ENCODE peak calls at places on chromosomes 16 and 17, in four cellular contexts. W, J, G and V are unnamed samples.

GRCh38 chr17:39753514-39754160 is 15.9 kb downstream of the GRB7 start:
- DNase-seq in G (no peak), J (no peak), W (peak), V (no peak)

GRCh38 chr16:1413684-1414531 is 596 bp downstream of the UNKL start:
- DNase-seq in G (peak), W (peak), J (peak), V (no peak)

GRCh38 chr17:35094902-35095301 is 24.8 kb downstream of the RAD51D start:
- DNase-seq in J (no peak), W (no peak), G (no peak), V (no peak)

GRCh38 chr16:88499836-88500251 is 46.8 kb downstream of the ZFPM1 start:
- DNase-seq in W (no peak), J (no peak), G (no peak), V (no peak)

GRCh38 chr17:681738-682137 is 32.9 kb downstream of the VPS53 start:
- DNase-seq in G (no peak), W (no peak), J (no peak), V (no peak)

GRCh38 chr17:78818152-78818846 is 22.3 kb downstream of the USP36 start:
- DNase-seq in W (peak), J (no peak), G (no peak), V (peak)

GRCh38 chr16:83733301-83733700 is 74.5 kb upstream of the HSBP1 start:
- DNase-seq in W (no peak), J (no peak), G (no peak), V (no peak)

GRCh38 chr17:67388986-67389385 is 11.9 kb downstream of the PITPNC1 start:
- DNase-seq in J (no peak), G (no peak), W (no peak), V (no peak)

GRCh38 chr16:17469742-17470001 is 1.1 kb downstream of the XYLT1 start:
- DNase-seq in W (no peak), J (no peak), G (no peak), V (no peak)

GRCh38 chr16:55498101-55498500 is 10.8 kb upstream of the LPCAT2 start:
- DNase-seq in J (no peak), G (no peak), W (no peak), V (no peak)

GRCh38 chr16:1472974-1473373 is 1.9 kb downstream of the CLCN7 start:
- DNase-seq in W (no peak), J (no peak), G (no peak), V (no peak)

GRCh38 chr17:2049333-2050245 is 5.3 kb upstream of the HIC1 start:
- DNase-seq in J (peak), G (peak), W (peak), V (no peak)

GRCh38 chr16:24419709-24420108 is 119.7 kb upstream of the RBBP6 start:
- DNase-seq in W (no peak), J (no peak), G (no peak), V (no peak)

GRCh38 chr17:77153487-77153886 is 12.7 kb downstream of the SEC14L1 start:
- DNase-seq in W (no peak), G (no peak), J (no peak), V (no peak)

GRCh38 chr16:85306071-85306792 is 194.0 kb upstream of the CIBAR2 start:
- DNase-seq in J (peak), G (no peak), W (peak), V (no peak)

GRCh38 chr17:56653877-56654276 is 60.4 kb downstream of the NOG start:
- DNase-seq in W (no peak), J (peak), G (no peak), V (no peak)

GRCh38 chr16:86635181-86635580 is 56.8 kb downstream of the FOXL1 start:
- DNase-seq in G (no peak), J (no peak), W (no peak), V (no peak)

GRCh38 chr17:76867578-76868175 is 527 bp upstream of the MGAT5B start:
- DNase-seq in W (no peak), J (no peak), G (no peak), V (no peak)

GRCh38 chr16:81511371-81511770 is 66.8 kb downstream of the CMIP start:
- DNase-seq in W (no peak), G (no peak), J (no peak), V (peak)

GRCh38 chr17:56681561-56682266 is 88.2 kb downstream of the NOG start:
- DNase-seq in W (no peak), G (no peak), J (no peak), V (no peak)

GRCh38 chr17:21286066-21286770 is 1.7 kb downstream of the MAP2K3 start:
- DNase-seq in J (no peak), G (no peak), W (peak), V (no peak)

GRCh38 chr17:37301288-37301687 is 74.5 kb upstream of the C17orf78 start:
- DNase-seq in G (no peak), J (no peak), W (no peak), V (no peak)

GRCh38 chr17:1627987-1628855 is at the start of gene SLC43A2:
- DNase-seq in J (peak), W (peak), G (peak), V (no peak)

GRCh38 chr16:86765389-86766026 is 187.2 kb downstream of the FOXL1 start:
- DNase-seq in G (no peak), J (no peak), W (peak), V (no peak)

GRCh38 chr17:79422236-79422635 is 188.6 kb downstream of the RBFOX3 start:
- DNase-seq in J (no peak), G (no peak), W (no peak), V (no peak)

GRCh38 chr17:21213491-21214014 is 408 bp downstream of the TMEM11 start:
- DNase-seq in W (peak), G (peak), J (no peak), V (no peak)

GRCh38 chr17:7475764-7476422 is 3.5 kb downstream of the ZBTB4 start:
- DNase-seq in J (no peak), G (no peak), W (peak), V (no peak)

GRCh38 chr17:7845359-7846062 is 9.4 kb upstream of the TMEM88 start:
- DNase-seq in W (no peak), G (no peak), J (no peak), V (no peak)

GRCh38 chr17:36553459-36553858 is 8.7 kb downstream of the GGNBP2 start:
- DNase-seq in W (no peak), G (no peak), J (no peak), V (no peak)

GRCh38 chr16:25707982-25708583 is 16.3 kb downstream of the HS3ST4 start:
- DNase-seq in W (no peak), J (no peak), G (no peak), V (no peak)

GRCh38 chr17:75914643-75915265 is 10.1 kb upstream of the MRPL38 start:
- DNase-seq in G (no peak), W (no peak), J (no peak), V (no peak)

GRCh38 chr16:72554935-72555334 is 383.0 kb upstream of the PMFBP1 start:
- DNase-seq in J (no peak), G (no peak), W (no peak), V (no peak)

DNA sequence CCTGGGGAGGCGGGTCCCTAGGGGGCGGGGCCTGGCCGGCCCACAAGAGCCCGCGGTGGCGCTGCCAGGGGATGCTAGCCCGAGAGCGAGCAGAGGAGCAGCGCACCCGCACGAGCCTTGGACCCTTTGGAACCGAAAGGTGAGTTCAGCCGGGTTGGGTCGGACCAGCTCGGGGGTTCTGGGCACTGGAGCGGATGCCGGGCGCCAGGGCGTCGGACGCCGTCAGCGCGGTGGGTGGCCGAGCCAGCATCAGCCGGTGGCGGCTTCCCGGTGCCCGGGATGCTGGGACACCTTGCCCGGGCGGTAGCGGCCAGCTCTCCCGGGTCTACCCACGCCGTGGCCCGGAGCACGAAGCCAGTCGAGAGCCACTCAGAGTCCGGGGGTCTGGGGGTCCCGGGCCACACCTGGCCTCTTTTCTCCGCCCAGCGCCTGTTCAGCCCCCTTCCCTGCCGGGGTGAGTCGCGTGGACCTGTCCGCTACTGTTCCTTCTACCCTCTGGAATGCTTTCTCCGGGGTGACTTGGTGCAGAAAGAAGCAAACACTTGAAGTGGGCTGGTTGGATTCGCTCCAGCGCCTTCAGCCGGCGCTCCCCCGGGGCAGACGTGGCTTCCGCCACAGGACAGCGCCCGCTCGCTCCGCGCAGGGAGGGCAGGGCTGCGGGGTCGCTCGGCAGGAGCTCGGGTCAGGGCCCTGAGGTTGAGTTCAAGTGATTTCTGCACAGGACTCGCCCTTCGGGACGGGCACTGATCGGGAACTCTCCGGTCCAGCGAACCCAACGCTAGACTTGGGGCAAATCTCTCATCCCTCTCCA is at the start of gene SCNN1G:
- DNase-seq in W (peak), J (no peak), G (peak), V (no peak)
- TF ChIP-seq CTCF in W (no peak), J (peak), G (peak), V (peak)

DNA sequence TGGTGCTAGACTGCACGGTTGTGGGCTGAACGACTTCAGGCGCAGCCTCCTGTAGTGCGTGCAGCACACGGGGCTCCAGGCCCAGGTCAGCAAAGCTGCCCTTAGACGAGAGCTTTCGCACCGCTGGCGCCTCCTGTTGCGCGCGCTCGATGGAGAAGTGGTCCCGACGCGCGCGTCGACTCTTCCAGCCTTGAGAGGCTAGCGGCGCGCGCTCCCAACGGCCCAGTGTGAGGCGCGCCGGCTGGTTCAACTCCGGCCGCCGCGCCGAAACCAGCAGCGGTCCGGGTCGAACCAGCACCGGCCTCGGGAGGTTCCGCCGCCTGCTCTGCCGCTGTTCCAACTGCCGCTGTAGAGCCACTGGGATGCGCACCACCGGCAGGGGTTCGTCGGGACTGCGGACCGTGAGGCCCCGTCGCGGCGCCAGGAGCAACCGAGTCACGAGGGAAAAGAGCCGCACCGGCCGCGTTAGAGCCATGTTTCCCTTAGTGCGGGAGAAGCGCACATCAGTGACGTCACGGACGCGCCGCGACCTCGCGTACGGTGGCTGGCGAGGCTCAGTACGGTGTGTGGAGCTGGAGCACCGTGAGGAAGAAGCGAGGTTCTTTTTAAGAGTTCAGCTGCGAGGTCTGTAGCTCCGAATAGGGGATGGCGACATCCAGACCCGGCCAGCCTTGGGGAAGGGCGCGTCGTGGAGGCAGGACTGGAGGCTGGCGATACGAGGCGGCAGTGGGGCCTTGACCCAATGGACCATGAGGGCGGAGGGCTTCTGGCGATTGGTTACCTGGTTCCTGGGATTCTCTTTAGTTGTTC is at the start of the genes DDX28 and DUS2:
- DNase-seq in W (peak), G (peak), J (peak), V (peak)
- TF ChIP-seq CTCF in W (no peak), G (peak), J (no peak), V (peak)

GRCh38 chr16:58028541-58029070 is 3.1 kb downstream of the MMP15 start:
- DNase-seq in J (no peak), W (peak), G (no peak), V (peak)
- TF ChIP-seq CTCF in J (no peak), W (no peak), G (no peak), V (no peak)

DNA sequence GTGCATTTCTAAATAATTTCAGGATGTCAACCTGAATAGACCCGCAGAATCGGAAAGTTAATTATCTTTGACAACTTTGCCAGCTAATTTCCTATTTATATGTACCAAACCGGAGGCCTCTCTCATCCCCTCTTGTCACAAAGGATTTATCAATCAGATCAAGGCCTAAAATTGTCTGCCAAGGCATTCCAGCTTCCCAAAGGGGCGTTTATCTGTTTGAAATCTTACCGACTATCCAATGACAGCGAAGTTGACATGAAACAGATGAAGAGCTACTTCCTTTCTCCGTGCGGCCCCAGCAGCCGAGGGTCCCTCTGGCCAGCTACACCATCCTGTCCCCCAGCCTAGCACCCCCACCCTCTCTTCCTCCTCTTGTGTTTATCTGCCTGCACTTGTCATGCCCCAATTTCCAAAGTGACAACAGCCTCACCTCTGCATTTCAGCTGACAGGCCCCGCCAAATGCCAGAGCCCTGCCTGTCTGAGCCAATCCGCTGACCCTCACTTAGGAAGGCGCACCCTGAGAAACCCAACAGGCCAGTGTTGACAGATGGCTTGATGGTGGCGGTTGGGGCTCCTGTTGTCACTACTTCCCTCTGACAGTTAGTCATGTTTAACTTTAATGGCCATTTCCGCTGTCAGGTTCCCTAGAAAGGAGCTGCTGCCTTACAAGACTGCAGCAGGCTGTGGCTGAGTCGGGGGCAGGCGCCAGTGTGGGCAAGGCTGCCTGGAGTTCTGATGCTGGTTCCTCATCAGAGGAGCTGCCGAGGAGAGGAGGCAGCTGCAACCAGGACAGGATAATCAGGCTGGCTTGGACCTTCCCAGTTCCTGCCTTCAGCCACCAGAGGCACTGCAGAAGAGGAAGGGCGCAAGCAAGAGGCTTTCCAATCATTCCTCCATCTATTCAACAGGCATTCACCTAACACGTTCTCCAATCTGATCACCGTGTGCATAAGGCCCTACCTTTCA is 223.4 kb upstream of the DYNLRB2 start:
- DNase-seq in J (no peak), G (no peak), W (no peak), V (no peak)
- TF ChIP-seq CTCF in J (no peak), G (peak), W (no peak), V (peak)

GRCh38 chr17:44167181-44167861 is 3.2 kb upstream of the ASB16 start:
- DNase-seq in G (no peak), W (no peak), J (no peak), V (no peak)
- TF ChIP-seq CTCF in G (no peak), W (no peak), J (no peak), V (no peak)

DNA sequence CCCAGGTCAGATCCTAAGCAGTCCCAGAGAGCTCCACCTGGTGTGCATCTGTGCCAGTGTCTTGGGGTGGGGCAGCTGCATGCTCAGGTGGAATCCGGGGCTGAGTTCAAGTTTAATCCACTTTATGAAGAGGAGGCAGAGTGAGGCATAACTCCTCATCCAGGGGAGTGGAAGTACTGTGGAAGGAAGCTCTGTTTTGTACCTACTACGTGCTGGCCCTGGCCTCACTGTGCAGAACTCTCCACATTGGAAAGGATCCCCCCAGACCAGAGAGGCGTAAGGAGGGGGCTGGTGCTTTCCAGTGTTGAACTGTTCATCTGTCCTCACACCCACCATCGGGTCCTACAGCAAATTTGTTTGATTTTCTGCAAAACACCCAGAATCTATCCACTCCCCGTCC is 78.0 kb downstream of the ABCC6 start:
- DNase-seq in J (no peak), W (no peak), G (no peak), V (no peak)
- TF ChIP-seq CTCF in J (no peak), W (no peak), G (no peak), V (peak)